ENCODE peak calls at places on chromosomes 2 and 18, in ten cellular contexts. L is brain microvascular endothelial cell, D is gastrocnemius medialis, G is MM.1S, R is fibroblast of lung, C is A549, U is colonic mucosa, F is left ventricle myocardium inferior, Q is endodermal cell, T is AG04450. Z is an unnamed sample.

GRCh38 chr2:4832642-4833041 is 859.5 kb upstream of the SOX11 start:
- DNase-seq in R (no peak), L (no peak), U (no peak), C (no peak), Q (no peak), G (no peak), F (no peak), D (no peak), T (no peak), Z (no peak)

GRCh38 chr2:28247326-28247725 is 145.3 kb upstream of the FOSL2 start:
- DNase-seq in U (no peak), T (no peak), C (no peak), Q (no peak), G (no peak), D (no peak), R (no peak), L (no peak), F (no peak), Z (no peak)

GRCh38 chr2:233267516-233268245 is 16.2 kb downstream of the ATG16L1 start:
- DNase-seq in G (peak), R (no peak), T (no peak), D (peak), Q (no peak), C (no peak), U (peak), F (no peak), L (no peak), Z (no peak)

GRCh38 chr2:207200136-207200535 is 34.4 kb upstream of the KLF7 start:
- DNase-seq in G (no peak), R (no peak), L (no peak), F (no peak), Q (peak), C (no peak), T (no peak), D (no peak), U (no peak), Z (no peak)

GRCh38 chr2:69947078-69947801 is 14.2 kb downstream of the ASPRV1 start:
- DNase-seq in L (no peak), Q (no peak), G (no peak), R (no peak), F (no peak), T (no peak), C (no peak), D (no peak), U (no peak), Z (no peak)

GRCh38 chr18:13268035-13268700 is 49.6 kb downstream of the LDLRAD4 start:
- DNase-seq in D (no peak), T (no peak), U (no peak), L (peak), C (no peak), F (no peak), G (no peak), R (peak), Q (peak), Z (peak)

GRCh38 chr2:206392118-206392517 is 51.2 kb upstream of the ADAM23 start:
- DNase-seq in R (peak), G (peak), T (peak), L (peak), D (no peak), F (no peak), Q (peak), C (peak), U (no peak), Z (no peak)

GRCh38 chr2:127577973-127578372 is 42.5 kb downstream of the MYO7B start:
- DNase-seq in F (no peak), Q (peak), R (no peak), T (no peak), D (no peak), G (no peak), L (no peak), C (no peak), U (peak), Z (no peak)

GRCh38 chr18:34098109-34098508 is 126.6 kb downstream of the NOL4 start:
- DNase-seq in D (no peak), Q (no peak), T (no peak), F (no peak), C (no peak), L (no peak), U (no peak), G (no peak), R (no peak), Z (no peak)

GRCh38 chr2:181810823-181811695 is 80.5 kb upstream of the ITPRID2 start:
- DNase-seq in L (peak), D (no peak), U (peak), F (no peak), R (peak), Q (peak), C (peak), G (no peak), T (peak), Z (no peak)

GRCh38 chr2:193847140-193847539 is 1652.4 kb upstream of the TMEFF2 start:
- DNase-seq in L (no peak), Q (no peak), F (no peak), G (no peak), C (no peak), T (no peak), D (no peak), R (peak), U (no peak), Z (no peak)

GRCh38 chr2:188367164-188367563 is 75.5 kb downstream of the GULP1 start:
- DNase-seq in G (no peak), L (no peak), R (no peak), F (no peak), T (no peak), Q (no peak), C (no peak), U (no peak), D (no peak), Z (no peak)

GRCh38 chr18:22847392-22847791 is 85.7 kb upstream of the RBBP8 start:
- DNase-seq in G (no peak), T (no peak), Q (no peak), D (no peak), C (no peak), F (no peak), U (no peak), R (peak), L (no peak), Z (no peak)

GRCh38 chr18:22844643-22845042 is 88.5 kb upstream of the RBBP8 start:
- DNase-seq in G (no peak), T (no peak), C (no peak), Q (no peak), D (no peak), R (no peak), U (no peak), L (no peak), F (no peak), Z (no peak)

GRCh38 chr18:22847867-22848451 is 85.2 kb upstream of the RBBP8 start:
- DNase-seq in L (no peak), G (no peak), Q (no peak), F (no peak), U (no peak), T (no peak), D (no peak), R (peak), C (no peak), Z (no peak)

GRCh38 chr18:22846697-22847096 is 86.4 kb upstream of the RBBP8 start:
- DNase-seq in L (no peak), Q (no peak), G (no peak), U (no peak), C (no peak), R (no peak), D (no peak), T (no peak), F (no peak), Z (no peak)

GRCh38 chr18:22846088-22846683 is 86.9 kb upstream of the RBBP8 start:
- DNase-seq in G (no peak), L (no peak), T (no peak), R (peak), Q (no peak), F (no peak), U (no peak), C (peak), D (no peak), Z (no peak)
- TF ChIP-seq CTCF in G (peak), L (peak), T (peak), R (peak), Q (peak), F (peak), U (no peak), C (peak), D (no peak), Z (peak)

GRCh38 chr2:170713280-170714155 is 1.6 kb upstream of the SP5 start:
- DNase-seq in D (no peak), U (peak), C (no peak), L (no peak), F (no peak), R (no peak), T (no peak), G (no peak), Q (peak), Z (peak)
- H3K4me3 ChIP-seq in D (peak), U (peak), C (no peak), L (no peak), F (peak), R (no peak), T (no peak), G (peak), Q (peak), Z (peak)

GRCh38 chr2:134134313-134134706 is 119.6 kb upstream of the MGAT5 start:
- DNase-seq in R (no peak), Q (no peak), L (no peak), U (no peak), D (no peak), F (no peak), T (no peak), C (no peak), G (no peak), Z (no peak)

GRCh38 chr2:134134827-134135226 is 119.0 kb upstream of the MGAT5 start:
- DNase-seq in R (no peak), G (no peak), D (no peak), U (no peak), C (no peak), L (no peak), Q (no peak), F (no peak), T (no peak), Z (no peak)

GRCh38 chr2:134132487-134132857 is 121.4 kb upstream of the MGAT5 start:
- DNase-seq in F (no peak), Q (no peak), L (no peak), C (no peak), R (no peak), D (no peak), T (no peak), G (no peak), U (no peak), Z (no peak)

GRCh38 chr2:134131681-134132486 is 122.0 kb upstream of the MGAT5 start:
- DNase-seq in R (peak), F (no peak), Q (no peak), C (no peak), U (no peak), G (peak), D (no peak), L (no peak), T (no peak), Z (no peak)

DNA sequence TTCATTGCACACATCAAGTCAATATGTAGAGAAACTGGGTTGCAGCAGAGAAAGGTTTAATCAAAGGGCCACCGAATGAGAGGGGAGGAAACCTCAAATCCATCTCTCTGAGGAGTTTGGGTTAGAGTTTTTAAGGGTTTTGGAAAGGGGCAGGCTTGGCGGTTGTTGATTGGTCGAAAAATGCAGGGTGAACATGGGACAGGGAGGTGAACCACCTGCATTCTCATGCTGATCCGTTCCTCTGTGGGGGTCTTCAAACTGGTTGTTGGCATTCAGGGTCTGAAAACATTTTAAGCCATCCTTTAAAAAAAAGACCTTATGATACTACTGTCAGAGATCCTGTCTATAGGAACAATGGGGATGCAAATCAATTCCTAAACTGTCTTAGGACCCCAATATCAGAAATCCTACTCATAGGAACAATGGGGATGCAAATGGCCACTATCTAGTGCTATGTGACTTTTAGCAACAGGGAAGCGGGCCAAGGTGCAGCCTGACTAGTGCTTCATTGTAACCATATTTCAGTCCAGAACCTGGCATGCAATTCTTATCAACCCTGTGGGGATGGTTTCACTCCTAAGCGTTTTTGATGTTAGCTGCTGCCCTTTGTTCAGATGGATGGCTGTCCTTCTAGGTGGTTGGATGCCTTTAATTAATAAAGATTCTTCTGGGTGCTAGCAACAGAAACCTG is 120.1 kb upstream of the MGAT5 start:
- DNase-seq in G (no peak), R (no peak), C (no peak), Q (no peak), L (no peak), U (no peak), T (no peak), D (no peak), F (peak), Z (no peak)
- H3K27ac ChIP-seq in G (no peak), R (no peak), C (no peak), Q (no peak), L (no peak), U (no peak), T (no peak), D (no peak), F (peak), Z (no peak)

DNA sequence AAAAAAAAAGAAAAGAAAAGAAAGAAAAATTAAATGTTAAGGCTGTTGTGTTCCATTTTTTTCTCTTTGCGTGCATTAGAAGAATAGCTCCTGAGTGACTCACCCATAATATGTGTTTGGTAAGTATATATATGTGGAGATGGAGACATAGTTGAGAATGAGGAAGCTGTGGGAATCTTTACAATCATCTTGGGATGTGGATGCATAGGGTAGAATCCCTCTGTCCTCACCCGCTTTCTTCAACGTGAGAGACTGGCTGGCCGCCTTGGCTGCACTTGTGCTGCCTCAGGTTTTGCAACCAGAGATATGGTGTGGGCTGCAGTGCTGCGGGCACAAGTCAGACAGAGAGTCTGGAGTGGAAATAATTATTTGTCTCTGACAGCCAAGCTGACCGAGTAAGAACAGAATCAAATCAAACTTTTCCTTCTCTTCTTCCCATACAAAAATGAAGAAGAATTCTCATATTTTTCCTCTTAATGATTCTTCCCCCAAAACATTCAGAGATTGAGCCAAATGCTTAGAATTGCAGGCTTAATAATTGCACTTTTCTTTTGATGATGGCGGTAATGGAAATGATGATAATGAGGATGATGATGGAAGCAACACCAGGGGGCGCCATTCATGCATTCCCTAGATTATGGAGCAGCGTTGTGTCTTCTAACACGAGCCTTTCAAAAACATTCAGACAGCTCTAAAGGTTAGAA is 48.5 kb downstream of the SERPINB7 start:
- DNase-seq in U (peak), G (no peak), R (peak), D (no peak), F (peak), L (peak), Q (peak), C (no peak), T (peak), Z (no peak)
- TF ChIP-seq CTCF in U (peak), G (peak), R (peak), D (no peak), F (peak), L (peak), Q (peak), C (no peak), T (peak), Z (peak)

DNA sequence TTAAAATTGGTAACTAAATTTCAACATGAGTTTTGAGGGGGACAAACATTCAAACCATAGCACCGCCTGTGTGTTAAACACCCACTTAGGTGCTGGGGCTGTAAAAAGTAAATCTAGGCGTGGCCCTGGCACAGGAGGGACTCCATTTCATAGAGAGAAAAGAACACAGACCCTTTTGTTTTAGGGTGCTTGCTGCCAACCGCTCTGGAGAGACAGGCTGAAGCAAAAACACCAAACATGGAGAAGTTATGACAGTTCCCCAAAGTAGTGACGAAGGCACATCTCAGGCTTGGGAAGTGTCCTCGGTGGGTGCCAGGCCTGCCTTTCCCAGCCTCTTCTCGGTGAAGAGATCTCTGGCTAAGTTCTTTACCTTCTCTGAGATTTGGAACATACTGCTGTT is 5.1 kb downstream of the ACTG2 start:
- DNase-seq in F (no peak), L (no peak), U (no peak), T (no peak), C (no peak), D (no peak), Q (no peak), G (no peak), R (no peak), Z (no peak)
- H3K4me3 ChIP-seq in F (no peak), L (no peak), U (no peak), T (no peak), C (no peak), D (no peak), Q (no peak), G (no peak), R (no peak), Z (no peak)

GRCh38 chr2:191383486-191383885 is 138.3 kb downstream of the MYO1B start:
- DNase-seq in Q (no peak), T (no peak), C (no peak), G (no peak), L (no peak), U (no peak), F (no peak), R (no peak), D (no peak), Z (no peak)
- H3K27ac ChIP-seq in Q (no peak), T (no peak), C (no peak), G (no peak), L (peak), U (no peak), F (peak), R (no peak), D (no peak), Z (no peak)

DNA sequence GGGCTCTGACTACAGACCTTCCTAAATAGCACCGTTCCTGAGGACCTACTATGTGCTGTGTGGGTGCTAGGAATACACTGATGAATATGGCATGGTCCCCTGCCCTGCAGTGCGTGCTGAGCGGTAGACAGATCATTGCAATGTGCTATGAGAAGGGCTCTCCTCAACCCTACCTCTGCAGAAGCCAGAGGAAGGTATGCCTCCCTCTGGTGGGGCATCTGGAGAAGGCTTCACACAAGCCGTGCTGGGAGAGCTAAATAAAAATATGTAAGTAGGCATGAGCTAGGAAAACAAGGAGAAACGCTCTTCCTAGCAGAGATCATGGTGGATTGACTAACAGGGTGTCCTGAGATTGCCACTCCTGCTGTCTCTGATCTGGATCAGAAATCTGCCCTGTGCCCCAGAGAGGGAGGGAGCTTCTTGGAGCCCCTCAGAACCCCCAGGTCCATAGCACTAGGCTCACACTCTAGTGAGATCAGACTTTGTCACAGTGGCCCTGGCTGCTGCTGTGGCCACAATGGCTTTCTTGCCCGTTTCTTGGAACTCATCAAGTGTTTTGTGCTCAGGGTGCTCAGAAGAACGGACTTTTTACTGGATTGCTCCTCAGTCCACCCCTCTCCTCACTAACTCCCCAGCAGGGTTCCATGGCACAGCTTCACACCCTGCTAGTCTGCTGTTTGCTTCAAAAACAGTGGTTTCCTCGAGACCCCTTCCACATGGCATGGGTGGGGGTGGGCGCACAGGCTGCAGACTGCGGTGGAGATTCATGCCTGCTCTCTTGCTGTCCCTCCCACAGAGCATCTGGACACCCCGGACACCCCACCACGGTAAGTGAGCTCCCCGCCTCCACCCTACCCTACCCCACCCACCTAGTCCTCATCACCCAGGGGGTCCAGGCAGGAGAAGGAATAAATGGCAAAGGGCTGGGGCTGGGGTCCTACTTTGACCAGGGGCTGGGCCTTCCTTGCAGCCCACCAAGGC is 14.2 kb downstream of the SIGLEC15 start:
- DNase-seq in R (peak), C (no peak), Q (peak), F (no peak), U (no peak), L (peak), T (peak), G (no peak), D (no peak), Z (no peak)
- TF ChIP-seq CTCF in R (peak), C (peak), Q (peak), F (peak), U (no peak), L (peak), T (peak), G (no peak), D (peak), Z (peak)

Z was measured in upper lobe of right lung.